ENCODE peak calls at places on chromosomes 13 and 19, in four cellular contexts. S is HCT116, N is lower leg skin, A is gastrocnemius medialis. I is an unnamed sample.

GRCh38 chr19:13981988-13982501 is 24.1 kb downstream of the RFX1 start:
- DNase-seq in S (no peak), N (no peak), A (no peak), I (no peak)

GRCh38 chr19:16841391-16841926 is 12.3 kb downstream of the SIN3B start:
- DNase-seq in S (no peak), N (no peak), A (no peak), I (no peak)

GRCh38 chr13:48356750-48357149 is 53.2 kb downstream of the RB1 start:
- DNase-seq in S (no peak), N (no peak), A (no peak), I (no peak)

GRCh38 chr13:37616131-37616530 is 17.6 kb upstream of the POSTN start:
- DNase-seq in S (no peak), N (no peak), A (no peak), I (no peak)

GRCh38 chr19:4744451-4745170 is 21.0 kb upstream of the DPP9 start:
- DNase-seq in S (no peak), N (no peak), A (peak), I (no peak)

GRCh38 chr19:4851551-4852290 is 15.7 kb downstream of the PLIN3 start:
- DNase-seq in S (no peak), N (peak), A (no peak), I (peak)

GRCh38 chr19:3025516-3025890 is 3.6 kb downstream of the TLE2 start:
- DNase-seq in S (no peak), N (no peak), A (no peak), I (no peak)

GRCh38 chr13:23579886-23580706 is 9.9 kb downstream of the TNFRSF19 start:
- DNase-seq in S (no peak), N (no peak), A (no peak), I (no peak)

GRCh38 chr13:104900186-104900817 is 1635.2 kb downstream of the EFNB2 start:
- DNase-seq in S (no peak), N (no peak), A (no peak), I (no peak)

GRCh38 chr13:106376411-106377112 is 158.9 kb downstream of the EFNB2 start:
- DNase-seq in S (peak), N (no peak), A (no peak), I (peak)

GRCh38 chr19:4396949-4397783 is 3.2 kb downstream of the SH3GL1 start:
- DNase-seq in S (no peak), N (no peak), A (no peak), I (no peak)

GRCh38 chr19:4730740-4731171 is 7.1 kb upstream of the DPP9 start:
- DNase-seq in S (peak), N (no peak), A (no peak), I (no peak)

GRCh38 chr19:32809254-32809653 is 60.3 kb downstream of the SLC7A9 start:
- DNase-seq in S (no peak), N (peak), A (no peak), I (no peak)

GRCh38 chr13:83634601-83635000 is 247.7 kb downstream of the SLITRK1 start:
- DNase-seq in S (no peak), N (no peak), A (no peak), I (no peak)

GRCh38 chr19:10848208-10848843 is at the start of gene C19orf38:
- DNase-seq in S (no peak), N (no peak), A (no peak), I (no peak)

GRCh38 chr13:26017932-26018690 is 33.7 kb downstream of the SHISA2 start:
- DNase-seq in S (no peak), N (no peak), A (no peak), I (no peak)

GRCh38 chr19:29596885-29597525 is 9.1 kb upstream of the POP4 start:
- DNase-seq in S (no peak), N (no peak), A (no peak), I (no peak)

GRCh38 chr19:9565900-9566705 is 18.2 kb downstream of the ZNF121 start:
- DNase-seq in S (no peak), N (no peak), A (no peak), I (no peak)

GRCh38 chr19:46714523-46715106 is 2.3 kb downstream of the PRKD2 start:
- DNase-seq in S (no peak), N (no peak), A (no peak), I (no peak)

GRCh38 chr13:110206170-110206569 is 100.8 kb downstream of the COL4A1 start:
- DNase-seq in S (no peak), N (no peak), A (no peak), I (no peak)

GRCh38 chr19:32627714-32628253 is 46.8 kb downstream of the PDCD5 start:
- DNase-seq in S (no peak), N (no peak), A (no peak), I (no peak)

GRCh38 chr19:30204721-30205120 is 167.5 kb upstream of the ZNF536 start:
- DNase-seq in S (no peak), N (peak), A (no peak), I (no peak)

GRCh38 chr13:97502192-97502591 is 68.2 kb downstream of the RAP2A start:
- DNase-seq in S (no peak), N (no peak), A (no peak), I (no peak)

GRCh38 chr13:105139380-105140285 is 1395.8 kb downstream of the EFNB2 start:
- DNase-seq in S (peak), N (peak), A (no peak), I (peak)

GRCh38 chr19:49506575-49507105 is 5.8 kb upstream of the FCGRT start:
- DNase-seq in S (no peak), N (no peak), A (no peak), I (peak)

GRCh38 chr13:47708386-47708785 is 292.7 kb downstream of the SUCLA2 start:
- DNase-seq in S (no peak), N (no peak), A (no peak), I (no peak)

GRCh38 chr19:6239871-6240676 is 39.7 kb downstream of the MLLT1 start:
- DNase-seq in S (no peak), N (no peak), A (no peak), I (peak)

GRCh38 chr19:6238256-6238642 is 41.5 kb downstream of the MLLT1 start:
- DNase-seq in S (no peak), N (no peak), A (no peak), I (no peak)

GRCh38 chr19:6239401-6239844 is 40.4 kb downstream of the MLLT1 start:
- DNase-seq in S (no peak), N (no peak), A (peak), I (no peak)

GRCh38 chr19:6236310-6237291 is 43.2 kb downstream of the MLLT1 start:
- DNase-seq in S (no peak), N (peak), A (no peak), I (peak)

DNA sequence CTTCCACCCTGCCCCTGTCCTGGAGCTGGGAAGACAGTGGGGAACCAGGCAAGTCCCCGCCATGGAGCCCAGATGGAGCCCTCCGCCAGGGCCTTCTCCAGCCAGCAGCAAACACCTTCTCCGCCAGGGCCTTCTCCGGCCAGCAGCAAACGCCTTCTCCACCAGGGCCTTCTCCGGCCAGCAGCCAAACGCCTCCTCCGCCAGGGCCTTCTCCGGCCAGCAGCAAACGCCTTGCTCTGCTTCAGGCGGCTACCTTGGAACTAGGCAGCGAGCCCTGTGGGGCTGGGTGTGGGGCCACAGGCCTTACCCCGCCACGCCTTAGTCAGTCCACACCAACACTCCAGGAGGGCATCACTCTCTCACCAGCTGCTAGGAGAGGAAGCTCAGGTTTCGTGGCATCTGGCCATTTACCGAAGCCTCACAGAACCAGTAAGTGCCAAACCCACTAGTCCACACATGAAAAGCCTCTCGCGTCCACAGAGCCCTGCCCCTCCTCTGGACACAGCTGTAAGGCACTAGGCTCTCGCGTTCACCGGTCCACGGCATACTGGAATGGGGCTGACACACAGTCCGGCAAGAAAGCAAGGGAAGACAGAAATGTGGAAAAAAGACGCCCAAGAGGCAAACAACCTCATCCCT is 41.0 kb downstream of the MLLT1 start:
- DNase-seq in S (no peak), N (no peak), A (peak), I (peak)
- TF ChIP-seq CTCF in S (no peak), N (no peak), A (no peak), I (no peak)

DNA sequence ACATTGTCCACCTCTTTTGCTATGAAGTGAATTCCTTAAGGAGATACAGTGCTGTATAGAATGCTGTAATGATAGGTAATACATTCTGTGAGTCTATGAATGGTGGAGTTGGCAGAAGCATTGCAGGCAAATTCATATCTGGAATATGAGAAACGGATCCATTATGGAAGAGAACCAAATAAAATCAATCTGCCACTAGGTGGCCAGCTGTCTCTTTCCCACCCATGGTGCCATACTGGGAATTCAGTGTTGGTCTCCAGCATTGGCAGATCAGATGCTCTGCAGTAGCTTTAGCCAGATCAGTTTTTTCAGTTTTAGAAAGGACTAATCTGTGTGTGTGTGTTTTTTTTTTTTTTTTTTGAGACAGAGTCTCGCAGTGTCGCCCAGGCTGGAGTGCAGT is 27.6 kb downstream of the DNAJC3 start:
- DNase-seq in S (no peak), N (no peak), A (no peak), I (no peak)
- TF ChIP-seq CTCF in S (peak), N (no peak), A (no peak), I (no peak)

GRCh38 chr13:102800145-102801041 is 1.5 kb downstream of the BIVM start:
- DNase-seq in S (peak), N (peak), A (peak), I (peak)
- TF ChIP-seq CTCF in S (peak), N (no peak), A (peak), I (peak)

GRCh38 chr13:49683489-49683888 is 7.8 kb downstream of the EBPL start:
- DNase-seq in S (no peak), N (no peak), A (no peak), I (no peak)

GRCh38 chr13:49678172-49678914 is 12.9 kb downstream of the EBPL start:
- DNase-seq in S (no peak), N (peak), A (no peak), I (no peak)

GRCh38 chr13:49676581-49677298 is 14.5 kb downstream of the EBPL start:
- DNase-seq in S (no peak), N (peak), A (no peak), I (no peak)

GRCh38 chr13:49681837-49682236 is 9.4 kb downstream of the EBPL start:
- DNase-seq in S (no peak), N (no peak), A (no peak), I (no peak)

GRCh38 chr13:49679244-49679643 is 12.0 kb downstream of the EBPL start:
- DNase-seq in S (no peak), N (peak), A (no peak), I (no peak)
- TF ChIP-seq CTCF in S (peak), N (no peak), A (no peak), I (no peak)

GRCh38 chr13:60986301-60986700 is 429.3 kb downstream of the PCDH20 start:
- DNase-seq in S (no peak), N (no peak), A (no peak), I (no peak)

DNA sequence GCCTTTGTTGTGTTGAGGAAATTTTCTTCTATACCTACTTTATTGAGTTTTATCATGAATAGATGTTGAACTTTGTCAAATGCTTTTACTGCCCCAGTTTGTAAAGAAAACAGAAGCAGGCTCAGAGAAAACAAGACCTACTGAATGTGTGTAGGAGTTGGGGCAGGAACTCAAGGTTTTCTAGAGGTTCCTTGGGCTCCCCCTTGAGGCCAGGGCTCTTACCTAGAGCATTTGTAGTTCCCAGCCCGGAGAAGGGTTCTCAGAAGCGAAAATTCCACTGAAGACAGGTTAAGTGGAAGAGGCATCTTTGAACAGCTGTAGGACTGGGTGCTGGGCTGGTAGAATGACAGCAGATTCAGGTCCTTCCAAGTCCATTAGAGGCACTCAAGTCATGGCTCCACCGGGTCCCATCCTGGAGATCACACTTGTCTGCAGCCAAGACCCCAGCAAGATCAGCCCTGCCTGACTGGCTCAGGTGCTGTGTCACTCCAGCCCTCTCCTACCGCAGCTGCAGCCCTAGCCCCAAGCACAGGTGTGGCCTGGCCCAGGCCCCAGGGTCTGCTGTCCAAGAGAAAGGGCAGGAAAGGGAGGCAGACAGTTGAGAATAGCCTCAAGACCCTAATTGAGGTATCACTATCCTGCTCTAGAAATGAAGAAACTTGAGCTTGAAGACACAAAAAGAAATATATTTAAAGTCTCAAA is 425.5 kb downstream of the PCDH20 start:
- DNase-seq in S (no peak), N (no peak), A (no peak), I (no peak)
- TF ChIP-seq CTCF in S (peak), N (no peak), A (no peak), I (no peak)

GRCh38 chr19:40192758-40193586 is 1.7 kb downstream of the MAP3K10 start:
- DNase-seq in S (no peak), N (no peak), A (no peak), I (no peak)

GRCh38 chr19:40190891-40191835 is at the start of gene MAP3K10:
- DNase-seq in S (no peak), N (peak), A (peak), I (peak)

GRCh38 chr19:40193587-40193849 is 2.3 kb downstream of the MAP3K10 start:
- DNase-seq in S (no peak), N (no peak), A (no peak), I (no peak)

DNA sequence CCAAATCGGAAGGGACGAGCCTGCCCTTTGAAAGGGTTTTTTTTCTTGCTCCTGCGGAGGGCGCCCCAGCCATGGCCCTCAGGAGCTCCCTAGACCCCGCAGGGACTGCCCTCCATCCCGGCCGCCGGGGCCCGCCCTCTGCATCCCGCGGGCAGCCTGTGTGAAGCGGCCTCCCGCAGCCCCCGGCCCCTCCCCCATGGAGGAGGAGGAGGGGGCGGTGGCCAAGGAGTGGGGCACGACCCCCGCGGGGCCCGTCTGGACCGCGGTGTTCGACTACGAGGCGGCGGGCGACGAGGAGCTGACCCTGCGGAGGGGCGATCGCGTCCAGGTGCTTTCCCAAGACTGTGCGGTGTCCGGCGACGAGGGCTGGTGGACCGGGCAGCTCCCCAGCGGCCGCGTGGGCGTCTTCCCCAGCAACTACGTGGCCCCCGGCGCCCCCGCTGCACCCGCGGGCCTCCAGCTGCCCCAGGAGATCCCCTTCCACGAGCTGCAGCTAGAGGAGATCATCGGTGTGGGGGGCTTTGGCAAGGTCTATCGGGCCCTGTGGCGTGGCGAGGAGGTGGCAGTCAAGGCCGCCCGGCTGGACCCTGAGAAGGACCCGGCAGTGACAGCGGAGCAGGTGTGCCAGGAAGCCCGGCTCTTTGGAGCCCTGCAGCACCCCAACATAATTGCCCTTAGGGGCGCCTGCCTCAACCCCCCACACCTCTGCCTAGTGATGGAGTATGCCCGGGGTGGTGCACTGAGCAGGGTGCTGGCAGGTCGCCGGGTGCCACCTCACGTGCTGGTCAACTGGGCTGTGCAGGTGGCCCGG is 815 bp downstream of the MAP3K10 start:
- DNase-seq in S (no peak), N (no peak), A (no peak), I (peak)
- TF ChIP-seq CTCF in S (peak), N (no peak), A (no peak), I (no peak)

DNA sequence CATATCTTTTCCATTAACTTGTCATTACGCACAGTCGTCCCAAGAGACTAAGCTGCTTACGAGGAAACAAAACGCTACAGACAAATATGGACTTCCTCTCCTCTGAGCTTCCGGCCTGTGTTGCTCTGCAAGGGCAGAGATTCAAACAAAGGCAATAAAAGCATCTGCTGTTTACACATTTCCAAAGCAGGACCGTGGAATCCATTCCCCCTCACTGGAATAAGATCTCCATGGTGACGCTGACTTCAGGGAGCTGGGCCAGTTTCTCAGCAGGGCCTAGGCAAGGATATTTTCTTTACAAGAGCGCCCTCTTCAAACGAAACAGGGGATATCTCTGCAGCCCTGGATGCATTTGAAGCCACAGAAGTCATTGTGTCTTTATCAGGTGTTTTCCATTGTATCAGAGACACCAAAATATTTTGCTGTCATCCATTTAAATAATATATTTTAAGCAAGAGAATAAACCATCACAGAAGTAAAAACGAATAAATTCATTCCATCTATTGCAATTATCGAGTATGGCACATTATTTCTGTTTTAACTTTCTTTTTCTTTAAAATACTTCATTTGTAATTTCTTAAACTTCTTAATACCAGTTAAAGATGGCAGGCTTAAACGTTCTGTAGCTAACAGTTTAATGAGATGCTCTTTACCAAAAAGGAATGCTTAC is 177.5 kb downstream of the DCLK1 start:
- DNase-seq in S (peak), N (peak), A (peak), I (peak)
- TF ChIP-seq CTCF in S (peak), N (no peak), A (no peak), I (peak)

I was measured in lower lobe of right lung.